ENCODE peak calls at places on chromosomes 12 and 14, in seven cellular contexts. Y, C, R, J, G, X and M are unnamed samples.

GRCh38 chr12:50925342-50925651 is 27.0 kb upstream of the HIGD1C start:
- DNase-seq in R (no peak), J (no peak), X (no peak), G (no peak), C (no peak), Y (peak; percentile 5), M (no peak)

GRCh38 chr14:93012516-93013367 is 89.8 kb downstream of the CHGA start:
- DNase-seq in J (peak; percentile 9), R (no peak), Y (peak; percentile 61), X (no peak), C (no peak), G (no peak), M (no peak)

GRCh38 chr14:63654346-63654745 is 12.7 kb upstream of the WDR89 start:
- DNase-seq in X (no peak), Y (no peak), C (no peak), R (no peak), G (no peak), J (peak; percentile 32), M (no peak)

GRCh38 chr12:55797068-55797467 is 20.5 kb downstream of the SARNP start:
- DNase-seq in Y (peak; percentile 69), J (peak; percentile 19), C (peak; percentile 19), R (no peak), X (peak; percentile 8), G (no peak), M (no peak)

GRCh38 chr14:31752867-31753661 is 191.9 kb downstream of the NUBPL start:
- DNase-seq in G (no peak), Y (no peak), X (no peak), C (no peak), R (no peak), J (no peak), M (no peak)

GRCh38 chr12:31215521-31216232 is 110.3 kb downstream of the SINHCAF start:
- DNase-seq in R (peak; percentile 68), J (no peak), Y (no peak), X (no peak), C (peak; percentile 70), G (peak; percentile 46), M (peak; percentile 38)

GRCh38 chr12:74418573-74418972 is 119.1 kb upstream of the ATXN7L3B start:
- DNase-seq in R (no peak), G (no peak), C (no peak), X (no peak), J (no peak), Y (no peak), M (no peak)

GRCh38 chr12:67655829-67656614 is 7.5 kb downstream of the DYRK2 start:
- DNase-seq in R (no peak), G (no peak), X (no peak), C (no peak), Y (no peak), J (no peak), M (no peak)

GRCh38 chr14:88326352-88327103 is 3.5 kb upstream of the KCNK10 start:
- DNase-seq in X (peak; percentile 17), J (no peak), R (no peak), C (no peak), Y (no peak), G (no peak), M (peak; percentile 33)

GRCh38 chr12:39931231-39931630 is 174.7 kb downstream of the SLC2A13 start:
- DNase-seq in C (no peak), X (no peak), J (no peak), Y (no peak), G (no peak), R (no peak), M (no peak)

GRCh38 chr12:10243803-10244520 is 31.3 kb downstream of the GABARAPL1 start:
- DNase-seq in G (no peak), R (no peak), C (no peak), J (no peak), Y (no peak), X (peak; percentile 4), M (no peak)

GRCh38 chr12:71621938-71622337 is 41.7 kb downstream of the ZFC3H1 start:
- DNase-seq in G (no peak), J (no peak), X (no peak), R (no peak), Y (no peak), C (no peak), M (no peak)

GRCh38 chr12:6197996-6198395 is 2.2 kb upstream of the CD9 start:
- DNase-seq in Y (no peak), J (no peak), X (no peak), G (no peak), C (no peak), R (no peak), M (no peak)

GRCh38 chr12:25529738-25530137 is 23.3 kb downstream of the LMNTD1 start:
- DNase-seq in C (no peak), J (no peak), Y (peak; percentile 32), X (peak; percentile 6), R (no peak), G (no peak), M (no peak)